ENCODE peak calls at places on chromosomes 12 and 14, in seven cellular contexts. B is DND-41, U is A673, I is GM23338, F is HepG2, E is astrocyte, O is neural progenitor cell. J is an unnamed sample.
A peak's percentile ranks its signal among the peaks of the same experiment; 100 is the strongest.

GRCh38 chr14:77026930-77027537 is 1.5 kb downstream of the IRF2BPL start:
- DNase-seq in B (peak; percentile 46), U (peak; percentile 82), I (peak; percentile 55), F (no peak), E (no peak), O (peak; percentile 88), J (no peak)

GRCh38 chr14:50070230-50070629 is 46.1 kb downstream of the VCPKMT start:
- DNase-seq in B (no peak), U (no peak), I (no peak), F (no peak), E (no peak), O (no peak), J (no peak)

GRCh38 chr14:93286212-93286890 is 46.5 kb downstream of the BTBD7 start:
- DNase-seq in B (no peak), U (no peak), I (peak; percentile 33), F (no peak), E (peak; percentile 84), O (peak; percentile 37), J (no peak)

GRCh38 chr12:124910561-124911478 is 3.6 kb downstream of the UBC start:
- DNase-seq in B (no peak), U (no peak), I (peak; percentile 39), F (no peak), E (no peak), O (peak; percentile 11), J (no peak)

GRCh38 chr14:28468191-28469151 is 298.1 kb upstream of the FOXG1 start:
- DNase-seq in B (no peak), U (no peak), I (peak; percentile 1), F (no peak), E (peak; percentile 6), O (peak; percentile 3), J (no peak)

GRCh38 chr12:67630373-67631088 is 18.0 kb upstream of the DYRK2 start:
- DNase-seq in B (peak; percentile 95), U (no peak), I (peak; percentile 73), F (peak; percentile 10), E (no peak), O (peak; percentile 8), J (no peak)

GRCh38 chr12:72271401-72271740 is 799 bp upstream of the TRHDE start:
- DNase-seq in B (no peak), U (peak; percentile 91), I (peak; percentile 83), F (no peak), E (no peak), O (peak; percentile 88), J (no peak)

GRCh38 chr12:105485321-105485910 is 154.9 kb downstream of the C12orf75 start:
- DNase-seq in B (no peak), U (no peak), I (no peak), F (no peak), E (peak; percentile 81), O (no peak), J (no peak)

GRCh38 chr12:13116259-13116658 is 12.8 kb upstream of the GSG1 start:
- DNase-seq in B (no peak), U (no peak), I (peak; percentile 33), F (no peak), E (no peak), O (peak; percentile 9), J (no peak)

GRCh38 chr12:54300732-54301427 is at the start of gene NFE2:
- DNase-seq in B (no peak), U (no peak), I (peak; percentile 92), F (peak; percentile 58), E (peak; percentile 74), O (peak; percentile 94), J (no peak)

GRCh38 chr12:30926243-30927209 is at the start of gene TSPAN11:
- DNase-seq in B (no peak), U (peak; percentile 78), I (peak; percentile 94), F (no peak), E (peak; percentile 31), O (peak; percentile 97), J (no peak)
- TF ChIP-seq EZH2 in B (no peak), U (no peak), I (peak; percentile 27), F (no peak), E (no peak), O (peak; percentile 26), J (no peak)

DNA sequence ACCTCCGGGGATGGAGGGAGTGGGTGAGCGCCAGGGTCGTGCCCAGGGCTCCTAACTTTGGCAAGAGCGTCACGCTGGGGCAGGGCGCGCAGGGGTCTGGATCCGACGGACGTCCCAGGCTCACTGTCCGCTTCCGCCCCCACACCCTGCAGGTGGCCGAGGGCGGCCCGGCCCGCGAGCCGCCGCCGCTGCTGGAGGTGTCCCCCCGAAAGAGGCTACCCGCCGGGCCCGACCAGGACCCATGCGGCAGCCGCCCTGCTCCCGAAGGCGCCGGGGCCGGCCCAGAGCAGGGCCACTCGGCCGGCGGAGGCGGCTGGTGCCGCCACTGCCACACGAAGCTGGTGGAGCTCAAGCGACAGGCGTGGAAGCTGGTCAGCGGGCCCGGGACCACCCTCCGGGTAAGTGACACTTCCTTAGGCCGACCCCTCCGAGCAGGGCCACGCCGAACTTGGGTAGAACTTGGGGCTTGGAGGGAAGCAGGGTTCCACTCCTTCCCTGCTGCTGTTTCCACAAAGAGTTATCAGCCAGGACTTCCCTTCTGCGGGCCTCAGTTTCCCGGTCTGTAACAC is 588 bp downstream of the KIF26A start:
- DNase-seq in B (no peak), U (no peak), I (no peak), F (no peak), E (no peak), O (peak; percentile 47), J (no peak)
- TF ChIP-seq EZH2 in B (no peak), U (no peak), I (no peak), F (peak; percentile 76), E (peak; percentile 95), O (no peak), J (no peak)

GRCh38 chr12:76587428-76588178 is 28.0 kb upstream of the OSBPL8 start:
- DNase-seq in B (no peak), U (no peak), I (no peak), F (no peak), E (no peak), O (no peak), J (no peak)

GRCh38 chr12:76588881-76589565 is 29.5 kb upstream of the OSBPL8 start:
- DNase-seq in B (no peak), U (no peak), I (no peak), F (no peak), E (peak; percentile 79), O (no peak), J (no peak)

GRCh38 chr12:76591461-76591860 is 31.9 kb upstream of the OSBPL8 start:
- DNase-seq in B (no peak), U (no peak), I (no peak), F (no peak), E (peak; percentile 88), O (no peak), J (no peak)

GRCh38 chr12:76583301-76583700 is 23.7 kb upstream of the OSBPL8 start:
- DNase-seq in B (no peak), U (no peak), I (no peak), F (no peak), E (no peak), O (no peak), J (no peak)

DNA sequence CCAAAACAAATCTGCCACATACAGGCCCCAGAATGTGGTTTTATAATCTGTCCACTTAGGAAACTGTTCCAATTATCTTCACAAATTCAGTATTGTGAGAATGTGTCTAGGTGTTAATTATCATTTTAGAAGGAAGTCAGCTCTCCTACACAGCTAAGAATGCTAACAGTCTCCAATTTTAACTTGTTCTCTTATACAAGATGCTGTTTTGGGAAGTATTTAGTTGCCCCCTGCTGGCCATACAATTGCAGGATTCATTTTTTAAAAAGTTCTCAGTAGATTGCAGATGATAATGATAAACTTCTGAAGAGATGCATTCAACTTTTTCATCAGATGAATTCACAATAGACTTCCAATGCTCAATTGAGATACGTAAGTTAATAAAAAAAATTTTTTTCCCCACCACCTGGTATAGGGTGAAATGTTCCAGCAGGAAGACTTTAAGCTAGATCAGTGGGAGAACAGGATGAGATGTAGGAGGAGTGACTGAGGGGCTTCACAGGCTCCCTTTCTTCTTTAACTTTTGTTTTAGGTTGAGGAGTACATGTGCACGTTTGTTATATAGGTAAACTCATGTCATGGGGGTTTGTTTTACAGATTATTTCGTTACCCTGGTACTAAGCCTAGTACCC is 27.3 kb upstream of the OSBPL8 start:
- DNase-seq in B (peak; percentile 42), U (peak; percentile 73), I (peak; percentile 73), F (peak; percentile 28), E (peak; percentile 46), O (peak; percentile 23), J (peak; percentile 53)
- TF ChIP-seq EZH2 in B (no peak), U (no peak), I (no peak), F (no peak), E (no peak), O (no peak), J (no peak)

GRCh38 chr14:99675381-99675835 is 8.7 kb upstream of the CYP46A1 start:
- DNase-seq in B (no peak), U (no peak), I (no peak), F (no peak), E (no peak), O (no peak), J (no peak)
- TF ChIP-seq EZH2 in B (no peak), U (no peak), I (no peak), F (no peak), E (no peak), O (no peak), J (no peak)

GRCh38 chr12:130163461-130164215 is 1.4 kb downstream of the FZD10 start:
- DNase-seq in B (no peak), U (no peak), I (no peak), F (no peak), E (no peak), O (peak; percentile 31), J (no peak)
- TF ChIP-seq EZH2 in B (no peak), U (no peak), I (no peak), F (no peak), E (peak; percentile 48), O (peak; percentile 100), J (no peak)

GRCh38 chr12:112317481-112317880 is 64.8 kb downstream of the HECTD4 start:
- DNase-seq in B (no peak), U (no peak), I (no peak), F (no peak), E (no peak), O (peak; percentile 49), J (no peak)
- TF ChIP-seq EZH2 in B (no peak), U (no peak), I (no peak), F (no peak), E (no peak), O (no peak), J (no peak)